ENCODE peak calls at places on chromosomes 12 and 14, in four cellular contexts. One of them, this sample, is unnamed.

GRCh38 chr12:110012137-110012536 is 12.9 kb downstream of the ANKRD13A start:
- DNase-seq in astrocyte of the spinal cord: no peak
- DNase-seq in stomach: no peak
- DNase-seq in thoracic aorta: no peak
- DNase-seq in this sample: peak; percentile 48

GRCh38 chr14:68246074-68246980 is 426.7 kb downstream of the RAD51B start:
- DNase-seq in thoracic aorta: no peak
- DNase-seq in stomach: no peak
- DNase-seq in astrocyte of the spinal cord: peak; percentile 32
- DNase-seq in this sample: no peak

GRCh38 chr12:33605776-33606175 is 166.2 kb upstream of the SYT10 start:
- DNase-seq in thoracic aorta: no peak
- DNase-seq in astrocyte of the spinal cord: no peak
- DNase-seq in stomach: no peak
- DNase-seq in this sample: no peak

GRCh38 chr12:5096241-5096880 is 52.7 kb downstream of the KCNA5 start:
- DNase-seq in thoracic aorta: no peak
- DNase-seq in astrocyte of the spinal cord: peak; percentile 74
- DNase-seq in stomach: no peak
- DNase-seq in this sample: peak; percentile 84

GRCh38 chr14:69643430-69644200 is 32.2 kb downstream of the SUSD6 start:
- DNase-seq in astrocyte of the spinal cord: peak; percentile 77
- DNase-seq in stomach: peak; percentile 90
- DNase-seq in thoracic aorta: no peak
- DNase-seq in this sample: no peak

GRCh38 chr14:24079521-24080141 is 8.3 kb downstream of the CPNE6 start:
- DNase-seq in stomach: no peak
- DNase-seq in thoracic aorta: no peak
- DNase-seq in astrocyte of the spinal cord: no peak
- DNase-seq in this sample: no peak

GRCh38 chr12:66956300-66956699 is 277.4 kb upstream of the GRIP1 start:
- DNase-seq in thoracic aorta: no peak
- DNase-seq in astrocyte of the spinal cord: no peak
- DNase-seq in stomach: no peak
- DNase-seq in this sample: no peak

GRCh38 chr12:107423531-107423930 is 262.1 kb upstream of the PWP1 start:
- DNase-seq in astrocyte of the spinal cord: no peak
- DNase-seq in stomach: no peak
- DNase-seq in thoracic aorta: no peak
- DNase-seq in this sample: no peak

GRCh38 chr12:23704992-23705943 is 244.2 kb downstream of the SOX5 start:
- DNase-seq in stomach: no peak
- DNase-seq in thoracic aorta: no peak
- DNase-seq in astrocyte of the spinal cord: no peak
- DNase-seq in this sample: no peak

GRCh38 chr12:118436002-118436724 is 59.8 kb downstream of the SUDS3 start:
- DNase-seq in thoracic aorta: no peak
- DNase-seq in stomach: no peak
- DNase-seq in astrocyte of the spinal cord: no peak
- DNase-seq in this sample: no peak

GRCh38 chr12:65208125-65208524 is 38.7 kb downstream of the LEMD3 start:
- DNase-seq in stomach: no peak
- DNase-seq in astrocyte of the spinal cord: no peak
- DNase-seq in thoracic aorta: no peak
- DNase-seq in this sample: no peak

GRCh38 chr12:82858534-82858917 is 171.8 kb downstream of the TMTC2 start:
- DNase-seq in stomach: no peak
- DNase-seq in astrocyte of the spinal cord: no peak
- DNase-seq in thoracic aorta: no peak
- DNase-seq in this sample: no peak

GRCh38 chr14:55071870-55072640 is 20.6 kb downstream of the MAPK1IP1L start:
- DNase-seq in stomach: no peak
- DNase-seq in thoracic aorta: peak; percentile 22
- DNase-seq in astrocyte of the spinal cord: peak; percentile 95
- DNase-seq in this sample: peak; percentile 59

GRCh38 chr14:21525571-21525970 is 575 bp downstream of the SALL2 start:
- DNase-seq in thoracic aorta: no peak
- DNase-seq in stomach: no peak
- DNase-seq in astrocyte of the spinal cord: no peak
- DNase-seq in this sample: no peak

GRCh38 chr14:39175445-39176262 is 600 bp downstream of the PNN start:
- DNase-seq in astrocyte of the spinal cord: no peak
- DNase-seq in stomach: no peak
- DNase-seq in thoracic aorta: no peak
- DNase-seq in this sample: peak; percentile 14

GRCh38 chr12:69028941-69029729 is 96.2 kb upstream of the CPM start:
- DNase-seq in astrocyte of the spinal cord: no peak
- DNase-seq in stomach: no peak
- DNase-seq in thoracic aorta: no peak
- DNase-seq in this sample: no peak

GRCh38 chr12:66017736-66018135 is 112.8 kb downstream of the LLPH start:
- DNase-seq in thoracic aorta: no peak
- DNase-seq in stomach: no peak
- DNase-seq in astrocyte of the spinal cord: no peak
- DNase-seq in this sample: peak; percentile 23

GRCh38 chr12:130160306-130160705 is 2.0 kb upstream of the FZD10 start:
- DNase-seq in astrocyte of the spinal cord: no peak
- DNase-seq in thoracic aorta: no peak
- DNase-seq in stomach: no peak
- DNase-seq in this sample: no peak

GRCh38 chr14:41785696-41786095 is 179.0 kb downstream of the LRFN5 start:
- DNase-seq in astrocyte of the spinal cord: no peak
- DNase-seq in thoracic aorta: no peak
- DNase-seq in stomach: no peak
- DNase-seq in this sample: no peak
- TF ChIP-seq CTCF in astrocyte of the spinal cord: no peak
- TF ChIP-seq CTCF in thoracic aorta: no peak
- TF ChIP-seq CTCF in stomach: no peak
- TF ChIP-seq CTCF in this sample: no peak

DNA sequence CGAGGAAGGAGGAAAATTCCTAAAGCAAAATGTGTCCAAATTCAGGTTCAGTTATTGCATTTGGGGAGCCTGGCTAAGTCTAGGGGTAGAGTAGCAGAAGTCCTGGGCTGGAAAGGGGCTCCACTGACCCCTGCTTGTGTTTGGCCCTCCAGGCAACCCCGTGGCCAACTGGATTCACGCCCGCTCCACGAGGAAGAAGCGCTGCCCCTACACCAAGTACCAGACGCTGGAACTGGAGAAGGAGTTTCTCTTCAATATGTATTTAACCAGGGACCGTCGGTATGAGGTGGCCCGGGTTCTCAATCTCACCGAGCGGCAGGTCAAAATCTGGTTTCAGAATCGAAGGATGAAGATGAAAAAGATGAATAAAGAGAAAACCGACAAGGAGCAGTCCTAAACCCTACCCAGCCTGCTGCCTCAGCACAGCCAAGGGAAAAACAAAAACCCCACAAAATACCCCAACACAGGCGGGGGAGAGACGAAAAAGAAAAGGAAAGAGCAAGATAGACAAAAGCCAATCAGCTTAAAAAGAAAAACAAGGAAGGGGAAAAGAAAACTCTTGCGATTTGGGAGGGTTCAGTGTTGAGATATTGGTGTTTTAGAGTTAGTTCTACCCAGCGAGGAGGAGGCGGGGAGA is 2.4 kb downstream of the HOXC9 start:
- DNase-seq in thoracic aorta: no peak
- DNase-seq in stomach: no peak
- DNase-seq in astrocyte of the spinal cord: no peak
- DNase-seq in this sample: no peak
- H3K4me3 ChIP-seq in thoracic aorta: no peak overlapping the region
- H3K4me3 ChIP-seq in stomach: no peak overlapping the region
- H3K4me3 ChIP-seq in astrocyte of the spinal cord: no peak overlapping the region
- H3K4me3 ChIP-seq in this sample: peak overlapping the region; percentile 56

GRCh38 chr12:28172434-28173030 is 17.7 kb upstream of the CCDC91 start:
- DNase-seq in thoracic aorta: no peak
- DNase-seq in astrocyte of the spinal cord: peak; percentile 67
- DNase-seq in stomach: peak; percentile 31
- DNase-seq in this sample: peak; percentile 33
- TF ChIP-seq CTCF in thoracic aorta: peak; percentile 53
- TF ChIP-seq CTCF in astrocyte of the spinal cord: peak; percentile 73
- TF ChIP-seq CTCF in stomach: peak; percentile 45
- TF ChIP-seq CTCF in this sample: peak; percentile 72

DNA sequence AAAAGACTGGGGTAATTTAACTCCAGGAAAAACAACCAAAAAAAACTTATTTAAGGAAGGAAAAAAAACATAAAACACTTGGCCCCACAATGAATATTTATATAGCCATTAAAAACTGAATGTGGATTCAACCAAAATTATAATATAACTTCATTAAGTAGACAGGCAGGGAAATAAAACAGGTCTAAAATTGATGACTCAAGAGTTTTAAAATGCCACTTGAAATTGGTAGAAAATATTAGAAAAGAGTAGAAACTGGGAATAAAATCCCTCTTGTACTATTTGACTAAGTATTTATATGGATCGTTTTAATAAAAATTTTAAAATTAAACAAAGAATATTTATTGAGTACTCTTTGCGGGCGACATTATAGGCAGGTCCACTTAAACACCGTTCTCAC is 28.8 kb downstream of the RPS6KA5 start:
- DNase-seq in astrocyte of the spinal cord: no peak
- DNase-seq in stomach: no peak
- DNase-seq in thoracic aorta: no peak
- DNase-seq in this sample: no peak
- H3K4me3 ChIP-seq in astrocyte of the spinal cord: no peak overlapping the region
- H3K4me3 ChIP-seq in stomach: no peak overlapping the region
- H3K4me3 ChIP-seq in thoracic aorta: no peak overlapping the region
- H3K4me3 ChIP-seq in this sample: no peak overlapping the region

GRCh38 chr12:72076558-72076915 is 137.9 kb downstream of the TPH2 start:
- DNase-seq in stomach: no peak
- DNase-seq in thoracic aorta: no peak
- DNase-seq in astrocyte of the spinal cord: no peak
- DNase-seq in this sample: no peak
- TF ChIP-seq CTCF in stomach: no peak
- TF ChIP-seq CTCF in thoracic aorta: no peak
- TF ChIP-seq CTCF in astrocyte of the spinal cord: no peak
- TF ChIP-seq CTCF in this sample: no peak

DNA sequence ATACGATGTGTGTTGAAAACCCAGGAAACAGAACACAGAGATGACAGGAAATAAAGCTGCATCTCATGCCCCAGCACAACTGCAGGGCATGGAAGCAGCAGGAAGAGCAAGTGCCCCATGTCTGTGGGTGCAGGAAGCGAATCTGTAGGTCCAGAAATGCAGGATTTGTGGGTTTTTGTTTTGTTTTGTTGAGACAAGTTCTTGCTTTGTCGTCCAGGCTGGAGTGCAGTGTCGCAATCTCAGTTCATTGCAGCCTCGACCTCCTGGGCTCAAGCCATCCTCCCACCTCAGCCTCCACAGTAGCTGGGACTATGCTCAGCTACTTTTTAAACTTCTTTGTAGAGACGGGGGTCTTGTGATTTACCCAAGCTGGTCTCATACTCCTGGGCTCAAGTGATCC is 6.2 kb upstream of the RPS6KL1 start:
- DNase-seq in thoracic aorta: no peak
- DNase-seq in astrocyte of the spinal cord: no peak
- DNase-seq in stomach: no peak
- DNase-seq in this sample: no peak
- H3K4me3 ChIP-seq in thoracic aorta: no peak overlapping the region
- H3K4me3 ChIP-seq in astrocyte of the spinal cord: no peak overlapping the region
- H3K4me3 ChIP-seq in stomach: no peak overlapping the region
- H3K4me3 ChIP-seq in this sample: no peak overlapping the region

DNA sequence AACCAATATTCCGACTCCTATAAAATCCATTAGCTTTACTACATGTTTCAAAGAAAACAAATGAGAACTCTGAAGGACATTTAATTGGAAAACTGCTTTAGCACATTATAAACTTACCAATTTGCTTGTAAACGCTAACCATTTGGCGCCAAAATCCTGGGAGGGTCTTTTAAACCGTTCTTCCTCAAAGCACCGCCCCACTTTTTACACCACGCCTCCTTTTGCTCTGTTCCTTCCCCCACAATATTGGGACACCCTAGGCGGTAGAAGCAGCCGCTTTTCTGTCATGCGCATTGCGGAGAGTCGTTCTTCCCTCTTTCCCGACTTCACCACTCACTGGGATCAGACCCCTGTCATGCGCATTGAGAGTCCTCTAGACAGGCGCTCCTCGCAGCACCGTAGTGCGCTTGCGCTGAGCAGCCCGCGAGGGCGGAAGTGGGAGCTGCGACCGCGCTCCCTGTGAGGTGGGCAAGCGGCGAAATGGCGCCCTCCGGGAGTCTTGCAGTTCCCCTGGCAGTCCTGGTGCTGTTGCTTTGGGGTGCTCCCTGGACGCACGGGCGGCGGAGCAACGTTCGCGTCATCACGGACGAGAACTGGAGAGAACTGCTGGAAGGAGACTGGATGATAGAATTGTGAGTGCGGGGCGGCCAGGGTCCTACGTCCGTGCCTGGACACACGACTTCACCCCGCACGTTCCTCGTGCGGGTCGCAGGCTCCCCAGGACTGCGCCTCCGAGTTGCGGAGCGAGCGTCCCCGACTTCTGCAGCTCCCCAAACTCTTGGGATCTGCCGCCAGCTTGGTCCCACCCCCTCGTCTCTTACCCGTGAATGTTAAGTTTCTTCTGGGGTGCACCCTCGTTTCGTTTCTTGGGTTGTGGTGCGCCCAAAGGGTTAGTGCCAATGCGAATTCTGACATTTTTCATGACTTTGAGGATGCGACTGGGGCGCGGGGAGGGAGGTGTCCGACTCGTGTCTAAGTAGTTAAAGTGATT is at the start of gene TMX1:
- DNase-seq in astrocyte of the spinal cord: peak; percentile 98
- DNase-seq in thoracic aorta: peak; percentile 79
- DNase-seq in stomach: peak; percentile 94
- DNase-seq in this sample: peak; percentile 98
- TF ChIP-seq CTCF in astrocyte of the spinal cord: no peak
- TF ChIP-seq CTCF in thoracic aorta: peak; percentile 6
- TF ChIP-seq CTCF in stomach: no peak
- TF ChIP-seq CTCF in this sample: no peak

This sample was measured in foreskin fibroblast.